ENCODE peak calls at places on chromosomes 5 and 9, in nine cellular contexts. N is hepatocyte; Z is PC-3; C is CD8-positive, alpha-beta T cell; F is mammary epithelial cell; Q is HepG2; Y is heart right ventricle; T is breast epithelium; M is BJ. R is an unnamed sample. For H3K36me3, the result is how much of the 10 kb centered on the place peaks cover.

GRCh38 chr5:149088686-149089085 is 25.8 kb upstream of the SH3TC2 start:
- DNase-seq in Y (no peak), Q (no peak), T (no peak), F (no peak), M (no peak), C (no peak), N (no peak), Z (no peak), R (no peak)

GRCh38 chr5:171492781-171493180 is 73.3 kb downstream of the FGF18 start:
- DNase-seq in M (no peak), Y (no peak), Z (no peak), T (no peak), N (no peak), F (no peak), Q (no peak), C (no peak), R (no peak)

GRCh38 chr9:109114670-109115069 is 5.1 kb downstream of the TMEM245 start:
- DNase-seq in M (no peak), T (no peak), F (peak), C (no peak), Q (no peak), Y (no peak), Z (peak), N (no peak), R (no peak)

GRCh38 chr5:1007681-1008450 is 736 bp upstream of the NKD2 start:
- DNase-seq in N (no peak), C (no peak), Y (peak), Q (no peak), Z (no peak), M (no peak), F (no peak), T (peak), R (peak)

GRCh38 chr9:4674783-4675182 is 4.6 kb upstream of the CDC37L1 start:
- DNase-seq in T (no peak), Q (peak), N (peak), Y (no peak), Z (peak), M (peak), F (peak), C (no peak), R (no peak)

GRCh38 chr5:38753776-38754175 is 92.0 kb upstream of the OSMR start:
- DNase-seq in M (no peak), Q (no peak), Z (no peak), N (no peak), C (no peak), Y (no peak), T (no peak), F (no peak), R (no peak)

GRCh38 chr9:8715792-8716191 is 916.2 kb upstream of the DMAC1 start:
- DNase-seq in Y (no peak), T (no peak), F (no peak), C (no peak), Q (no peak), M (no peak), N (no peak), Z (no peak), R (no peak)

GRCh38 chr5:5135957-5136676 is 4.0 kb upstream of the ADAMTS16 start:
- DNase-seq in N (peak), F (no peak), Q (peak), C (no peak), Z (peak), T (no peak), Y (no peak), M (no peak), R (no peak)

GRCh38 chr9:96136992-96137665 is 164.8 kb downstream of the HSD17B3 start:
- DNase-seq in Y (no peak), F (no peak), Z (no peak), C (no peak), M (no peak), N (peak), T (no peak), Q (no peak), R (peak)

GRCh38 chr5:120252839-120253238 is 211.3 kb upstream of the PRR16 start:
- DNase-seq in Y (no peak), Z (peak), T (no peak), M (no peak), Q (no peak), F (peak), C (no peak), N (no peak), R (no peak)

GRCh38 chr9:83070257-83070656 is 7.3 kb upstream of the RASEF start:
- DNase-seq in C (no peak), M (peak), Z (peak), T (no peak), Q (no peak), F (peak), Y (no peak), N (no peak), R (no peak)

GRCh38 chr5:36696059-36696673 is 89.8 kb downstream of the SLC1A3 start:
- DNase-seq in T (peak), Q (peak), C (no peak), Y (peak), F (peak), M (no peak), N (peak), Z (peak), R (peak)

GRCh38 chr5:129359450-129359849 is 100.6 kb upstream of the ADAMTS19 start:
- DNase-seq in N (no peak), F (peak), Y (no peak), Q (no peak), C (no peak), M (no peak), T (no peak), Z (no peak), R (no peak)

GRCh38 chr5:36153727-36154126 is 1.8 kb downstream of the SKP2 start:
- DNase-seq in T (no peak), Y (no peak), Q (peak), F (no peak), M (no peak), C (no peak), Z (no peak), N (no peak), R (no peak)

GRCh38 chr9:137000177-137000930 is 4.0 kb upstream of the CLIC3 start:
- DNase-seq in F (peak), N (no peak), Q (no peak), Y (no peak), M (peak), C (no peak), T (no peak), Z (no peak), R (no peak)

GRCh38 chr9:86940774-86941173 is 6.5 kb downstream of the GAS1 start:
- DNase-seq in F (no peak), N (no peak), Q (no peak), C (no peak), Z (no peak), Y (no peak), M (no peak), T (no peak), R (no peak)

GRCh38 chr9:107222020-107222522 is 61.0 kb upstream of the RAD23B start:
- DNase-seq in T (no peak), M (no peak), Q (peak), C (no peak), N (peak), F (no peak), Z (no peak), Y (no peak), R (no peak)

GRCh38 chr5:124663101-124663506 is 83.3 kb downstream of the ZNF608 start:
- DNase-seq in F (peak), Q (peak), M (no peak), T (no peak), Z (no peak), Y (no peak), C (no peak), N (no peak), R (no peak)

GRCh38 chr5:153158608-153159007 is 331.9 kb upstream of the GRIA1 start:
- DNase-seq in C (no peak), Q (no peak), M (no peak), Y (no peak), N (no peak), F (peak), T (no peak), Z (no peak), R (peak)

GRCh38 chr5:115450741-115451140 is 93.8 kb downstream of the FEM1C start:
- DNase-seq in N (no peak), M (peak), T (no peak), Z (no peak), F (peak), Y (no peak), C (no peak), Q (no peak), R (no peak)

GRCh38 chr5:79464695-79465332 is 49.1 kb downstream of the HOMER1 start:
- DNase-seq in F (peak), M (no peak), Z (peak), C (no peak), N (peak), Y (no peak), T (no peak), Q (no peak), R (no peak)

GRCh38 chr5:145925353-145925752 is 11.0 kb upstream of the SH3RF2 start:
- DNase-seq in C (no peak), F (peak), Y (no peak), M (peak), Z (peak), Q (no peak), T (no peak), N (no peak), R (no peak)

GRCh38 chr5:155008669-155009068 is 4.9 kb upstream of the KIF4B start:
- DNase-seq in M (no peak), T (no peak), F (no peak), C (no peak), Z (peak), Q (peak), N (no peak), Y (no peak), R (no peak)

GRCh38 chr5:152560508-152561137 is 155.5 kb upstream of the NMUR2 start:
- DNase-seq in C (no peak), F (peak), Y (peak), Z (peak), Q (peak), N (peak), T (no peak), M (peak), R (peak)

GRCh38 chr9:109556061-109556460 is 58.0 kb upstream of the PTPN3 start:
- DNase-seq in C (no peak), Q (no peak), T (no peak), M (no peak), F (peak), Z (peak), Y (no peak), N (peak), R (no peak)

GRCh38 chr5:136057401-136057951 is 28.7 kb downstream of the TGFBI start:
- DNase-seq in Q (no peak), F (no peak), C (no peak), Z (peak), T (no peak), Y (no peak), N (no peak), M (no peak), R (peak)

GRCh38 chr5:163105456-163105855 is 331.9 kb upstream of the CCNG1 start:
- DNase-seq in Z (peak), T (no peak), Y (no peak), M (no peak), Q (no peak), N (peak), F (peak), C (no peak), R (no peak)

GRCh38 chr9:110571801-110572490 is 7.6 kb downstream of the SVEP1 start:
- DNase-seq in Z (no peak), T (no peak), Y (no peak), Q (no peak), M (no peak), C (no peak), N (no peak), F (no peak), R (no peak)

GRCh38 chr5:168296687-168297086 is 5.2 kb downstream of the WWC1 start:
- DNase-seq in Q (no peak), C (no peak), M (no peak), F (no peak), T (no peak), Y (no peak), Z (no peak), N (no peak), R (no peak)

DNA sequence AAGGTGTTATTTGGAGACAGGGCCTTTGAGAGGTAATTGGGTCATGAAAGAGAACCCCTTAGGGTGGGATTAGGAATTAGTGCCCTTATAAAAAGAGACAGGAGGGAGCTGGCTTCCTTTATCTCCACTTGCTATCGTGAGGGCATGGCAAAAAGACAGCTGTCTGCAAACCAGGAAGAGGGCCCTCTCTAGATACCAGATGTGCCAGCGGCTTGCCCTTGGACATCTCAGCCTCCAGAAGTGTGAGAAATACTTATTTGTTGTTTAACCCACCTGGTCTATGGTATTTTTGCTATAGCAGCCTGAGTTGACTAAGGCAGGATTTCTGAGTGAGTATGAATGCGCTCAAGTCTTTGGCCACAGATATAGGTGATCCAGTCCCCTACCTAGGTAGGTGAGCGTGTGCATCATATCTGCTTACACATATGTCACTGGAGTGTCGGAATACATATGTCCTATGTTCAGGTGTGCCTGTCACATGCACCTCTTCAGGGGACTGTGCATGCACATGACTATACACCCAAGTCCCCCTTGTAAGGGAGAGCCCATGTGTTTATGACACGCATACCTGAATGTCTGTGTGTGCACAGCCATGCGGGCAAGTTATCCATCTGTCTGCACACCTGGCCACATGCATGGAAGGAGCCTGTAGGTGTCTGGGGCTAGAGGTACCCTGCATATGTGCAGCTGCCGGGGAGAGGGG is 817 bp upstream of the RGS14 start:
- DNase-seq in F (no peak), T (no peak), Z (no peak), N (no peak), C (no peak), Y (no peak), Q (no peak), M (no peak), R (no peak)
- H3K4me3 ChIP-seq in F (no peak), T (no peak), Z (peak), N (no peak), C (peak), Y (no peak), Q (no peak), M (no peak), R (no peak)

GRCh38 chr9:130868230-130868629 is 28.4 kb downstream of the QRFP start:
- DNase-seq in Y (no peak), M (no peak), T (no peak), Z (no peak), F (no peak), N (no peak), Q (no peak), C (no peak), R (peak)
- H3K36me3 ChIP-seq in Y (under half), M (under half), T (under half), Z (under half), F (under half), N (under half), Q (under half), C (under half), R (under half)

DNA sequence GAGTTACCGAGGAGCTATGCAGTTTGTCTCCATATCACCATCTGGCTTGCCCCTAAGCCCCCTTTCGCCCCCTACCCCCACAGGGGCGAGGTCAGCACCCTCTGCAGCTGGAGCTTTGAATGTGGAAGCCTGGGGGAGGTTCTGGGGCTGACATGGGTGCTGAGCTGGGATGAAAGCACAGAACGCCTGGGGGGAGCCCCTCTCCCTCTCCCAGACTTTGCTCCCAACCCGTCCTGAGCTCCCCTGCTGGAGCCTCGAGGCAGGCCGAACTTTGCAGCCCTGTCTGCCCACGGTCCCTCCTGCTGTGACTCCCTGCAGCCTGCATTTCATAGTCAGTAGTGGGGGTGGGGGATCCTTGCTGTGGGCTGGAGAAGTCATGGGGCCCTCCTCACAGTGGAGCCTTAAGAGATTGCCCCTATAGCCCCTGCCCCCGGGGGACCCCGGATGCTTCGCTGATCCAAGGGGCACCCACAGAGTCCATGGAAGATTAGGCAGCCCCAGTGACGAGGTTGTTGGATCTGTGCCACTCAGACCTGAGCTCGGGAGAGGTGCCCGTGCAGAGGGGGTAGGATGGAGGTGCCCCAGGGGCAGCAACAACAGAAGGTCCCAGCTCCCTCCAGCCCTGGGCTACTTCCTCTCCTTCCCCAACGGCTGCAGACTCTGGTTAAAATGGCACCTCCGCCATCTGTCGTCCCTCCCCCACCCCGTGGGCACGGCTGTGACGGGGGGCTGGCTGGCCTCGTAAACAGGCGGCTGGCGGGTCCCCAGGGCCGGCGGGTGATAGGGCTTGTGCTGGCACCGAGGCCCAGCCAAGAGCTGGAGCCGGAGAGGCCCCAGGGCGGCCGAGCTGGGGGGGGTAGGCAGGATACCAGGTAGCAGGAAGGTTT is 162.0 kb downstream of the C9orf50 start:
- DNase-seq in F (no peak), Z (no peak), Y (peak), C (peak), M (no peak), N (peak), T (no peak), Q (no peak), R (peak)
- H3K4me3 ChIP-seq in F (no peak), Z (no peak), Y (no peak), C (peak), M (no peak), N (no peak), T (peak), Q (peak), R (no peak)

GRCh38 chr9:133788819-133789733 is 50.9 kb upstream of the SARDH start:
- DNase-seq in Q (peak), Z (no peak), M (no peak), C (no peak), Y (peak), F (no peak), T (no peak), N (peak), R (no peak)
- H3K36me3 ChIP-seq in Q (under half), Z (under half), M (under half), C (under half), Y (under half), F (under half), T (under half), N (under half), R (under half)